ENCODE peak calls at places on chromosomes 12 and 14, in six cellular contexts. One of them, this sample, is unnamed.

GRCh38 chr14:70086685-70087379 is 101.9 kb downstream of the SLC8A3 start:
- DNase-seq in Panc1: no peak
- DNase-seq in astrocyte of the cerebellum: peak; percentile 36
- DNase-seq in lower leg skin: no peak
- DNase-seq in CD8-positive, alpha-beta memory T cell: no peak
- DNase-seq in AG10803: peak; percentile 47
- DNase-seq in this sample: no peak

GRCh38 chr12:3124917-3125316 is 47.7 kb downstream of the TSPAN9 start:
- DNase-seq in Panc1: no peak
- DNase-seq in astrocyte of the cerebellum: no peak
- DNase-seq in lower leg skin: no peak
- DNase-seq in CD8-positive, alpha-beta memory T cell: no peak
- DNase-seq in AG10803: no peak
- DNase-seq in this sample: no peak

GRCh38 chr12:43676183-43676813 is 82.3 kb downstream of the PUS7L start:
- DNase-seq in Panc1: peak; percentile 25
- DNase-seq in astrocyte of the cerebellum: no peak
- DNase-seq in lower leg skin: no peak
- DNase-seq in CD8-positive, alpha-beta memory T cell: no peak
- DNase-seq in AG10803: no peak
- DNase-seq in this sample: peak; percentile 24

GRCh38 chr14:93970589-93970966 is 5.8 kb downstream of the ASB2 start:
- DNase-seq in Panc1: no peak
- DNase-seq in astrocyte of the cerebellum: no peak
- DNase-seq in lower leg skin: no peak
- DNase-seq in CD8-positive, alpha-beta memory T cell: peak; percentile 51
- DNase-seq in AG10803: no peak
- DNase-seq in this sample: peak; percentile 79

GRCh38 chr14:99728981-99729451 is 44.9 kb downstream of the CYP46A1 start:
- DNase-seq in Panc1: no peak
- DNase-seq in astrocyte of the cerebellum: no peak
- DNase-seq in lower leg skin: no peak
- DNase-seq in CD8-positive, alpha-beta memory T cell: no peak
- DNase-seq in AG10803: no peak
- DNase-seq in this sample: no peak

GRCh38 chr12:14256139-14256538 is 109.3 kb upstream of the ATF7IP start:
- DNase-seq in Panc1: no peak
- DNase-seq in astrocyte of the cerebellum: no peak
- DNase-seq in lower leg skin: no peak
- DNase-seq in CD8-positive, alpha-beta memory T cell: peak; percentile 52
- DNase-seq in AG10803: peak; percentile 48
- DNase-seq in this sample: no peak

GRCh38 chr12:99039367-99040120 is 394.5 kb downstream of the APAF1 start:
- DNase-seq in Panc1: no peak
- DNase-seq in astrocyte of the cerebellum: no peak
- DNase-seq in lower leg skin: no peak
- DNase-seq in CD8-positive, alpha-beta memory T cell: no peak
- DNase-seq in AG10803: no peak
- DNase-seq in this sample: no peak

GRCh38 chr12:128617304-128617833 is 206.4 kb downstream of the SLC15A4 start:
- DNase-seq in Panc1: no peak
- DNase-seq in astrocyte of the cerebellum: no peak
- DNase-seq in lower leg skin: no peak
- DNase-seq in CD8-positive, alpha-beta memory T cell: no peak
- DNase-seq in AG10803: no peak
- DNase-seq in this sample: no peak

GRCh38 chr12:5912011-5912410 is 33.0 kb downstream of the ANO2 start:
- DNase-seq in Panc1: no peak
- DNase-seq in astrocyte of the cerebellum: no peak
- DNase-seq in lower leg skin: no peak
- DNase-seq in CD8-positive, alpha-beta memory T cell: no peak
- DNase-seq in AG10803: no peak
- DNase-seq in this sample: peak; percentile 11

GRCh38 chr14:31950760-31951637 is 126.1 kb upstream of the ARHGAP5 start:
- DNase-seq in Panc1: no peak
- DNase-seq in astrocyte of the cerebellum: peak; percentile 40
- DNase-seq in lower leg skin: peak; percentile 51
- DNase-seq in CD8-positive, alpha-beta memory T cell: no peak
- DNase-seq in AG10803: peak; percentile 39
- DNase-seq in this sample: peak; percentile 75

GRCh38 chr12:95790912-95791849 is 617 bp upstream of the NTN4 start:
- DNase-seq in Panc1: no peak
- DNase-seq in astrocyte of the cerebellum: no peak
- DNase-seq in lower leg skin: no peak
- DNase-seq in CD8-positive, alpha-beta memory T cell: peak; percentile 28
- DNase-seq in AG10803: no peak
- DNase-seq in this sample: peak; percentile 65

GRCh38 chr12:88207921-88208640 is 66.0 kb downstream of the TMTC3 start:
- DNase-seq in Panc1: no peak
- DNase-seq in astrocyte of the cerebellum: no peak
- DNase-seq in lower leg skin: no peak
- DNase-seq in CD8-positive, alpha-beta memory T cell: no peak
- DNase-seq in AG10803: peak; percentile 90
- DNase-seq in this sample: no peak

DNA sequence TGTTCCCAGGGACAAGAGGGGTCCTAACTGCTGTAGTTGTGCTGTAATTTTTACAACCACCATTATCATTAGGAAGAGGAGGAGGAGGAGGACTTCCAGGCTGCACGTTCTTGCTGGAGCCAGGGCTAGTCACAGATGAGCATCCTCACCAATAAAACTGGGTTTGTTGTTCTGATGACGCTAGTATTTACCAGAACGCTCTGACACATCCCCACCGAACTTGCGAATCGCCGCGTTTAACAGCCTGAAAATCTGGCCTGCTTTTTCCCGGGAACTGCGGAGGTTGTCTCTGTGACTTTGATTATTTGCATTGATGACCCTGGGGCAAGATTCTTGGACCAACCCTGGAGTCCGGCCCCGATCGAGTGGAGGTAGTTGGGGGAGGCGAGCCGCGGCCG is 10.2 kb downstream of the TBX5 start:
- DNase-seq in Panc1: no peak
- DNase-seq in astrocyte of the cerebellum: no peak
- DNase-seq in lower leg skin: no peak
- DNase-seq in CD8-positive, alpha-beta memory T cell: no peak
- DNase-seq in AG10803: no peak
- DNase-seq in this sample: no peak
- H3K4me3 ChIP-seq in Panc1: no peak overlapping the region
- H3K4me3 ChIP-seq in astrocyte of the cerebellum: no peak overlapping the region
- H3K4me3 ChIP-seq in lower leg skin: no peak overlapping the region
- H3K4me3 ChIP-seq in CD8-positive, alpha-beta memory T cell: no peak overlapping the region
- H3K4me3 ChIP-seq in AG10803: no peak overlapping the region
- H3K4me3 ChIP-seq in this sample: no peak overlapping the region

GRCh38 chr12:49543914-49544815 is 5.3 kb downstream of the KCNH3 start:
- DNase-seq in Panc1: no peak
- DNase-seq in astrocyte of the cerebellum: no peak
- DNase-seq in lower leg skin: no peak
- DNase-seq in CD8-positive, alpha-beta memory T cell: no peak
- DNase-seq in AG10803: no peak
- DNase-seq in this sample: peak; percentile 83
- H3K4me3 ChIP-seq in Panc1: no peak overlapping the region
- H3K4me3 ChIP-seq in astrocyte of the cerebellum: no peak overlapping the region
- H3K4me3 ChIP-seq in lower leg skin: no peak overlapping the region
- H3K4me3 ChIP-seq in CD8-positive, alpha-beta memory T cell: no peak overlapping the region
- H3K4me3 ChIP-seq in AG10803: no peak overlapping the region
- H3K4me3 ChIP-seq in this sample: peak overlapping the region; percentile 35

GRCh38 chr12:25421651-25422150 is 131.4 kb downstream of the LMNTD1 start:
- DNase-seq in Panc1: no peak
- DNase-seq in astrocyte of the cerebellum: no peak
- DNase-seq in lower leg skin: no peak
- DNase-seq in CD8-positive, alpha-beta memory T cell: no peak
- DNase-seq in AG10803: no peak
- DNase-seq in this sample: no peak
- H3K4me3 ChIP-seq in Panc1: no peak overlapping the region
- H3K4me3 ChIP-seq in astrocyte of the cerebellum: no peak overlapping the region
- H3K4me3 ChIP-seq in lower leg skin: no peak overlapping the region
- H3K4me3 ChIP-seq in CD8-positive, alpha-beta memory T cell: no peak overlapping the region
- H3K4me3 ChIP-seq in AG10803: no peak overlapping the region
- H3K4me3 ChIP-seq in this sample: no peak overlapping the region

GRCh38 chr14:90398841-90399540 is 2.2 kb downstream of the CALM1 start:
- DNase-seq in Panc1: no peak
- DNase-seq in astrocyte of the cerebellum: no peak
- DNase-seq in lower leg skin: no peak
- DNase-seq in CD8-positive, alpha-beta memory T cell: no peak
- DNase-seq in AG10803: no peak
- DNase-seq in this sample: no peak

GRCh38 chr14:90400904-90401561 is 4.2 kb downstream of the CALM1 start:
- DNase-seq in Panc1: no peak
- DNase-seq in astrocyte of the cerebellum: no peak
- DNase-seq in lower leg skin: no peak
- DNase-seq in CD8-positive, alpha-beta memory T cell: no peak
- DNase-seq in AG10803: no peak
- DNase-seq in this sample: no peak

GRCh38 chr14:90397401-90398314 is 829 bp downstream of the CALM1 start:
- DNase-seq in Panc1: no peak
- DNase-seq in astrocyte of the cerebellum: no peak
- DNase-seq in lower leg skin: peak; percentile 31
- DNase-seq in CD8-positive, alpha-beta memory T cell: peak; percentile 67
- DNase-seq in AG10803: peak; percentile 30
- DNase-seq in this sample: peak; percentile 87

GRCh38 chr14:90398315-90398811 is 1.5 kb downstream of the CALM1 start:
- DNase-seq in Panc1: no peak
- DNase-seq in astrocyte of the cerebellum: no peak
- DNase-seq in lower leg skin: peak; percentile 46
- DNase-seq in CD8-positive, alpha-beta memory T cell: peak; percentile 81
- DNase-seq in AG10803: no peak
- DNase-seq in this sample: no peak

GRCh38 chr14:90399541-90400444 is 3.0 kb downstream of the CALM1 start:
- DNase-seq in Panc1: peak; percentile 73
- DNase-seq in astrocyte of the cerebellum: peak; percentile 85
- DNase-seq in lower leg skin: peak; percentile 91
- DNase-seq in CD8-positive, alpha-beta memory T cell: peak; percentile 84
- DNase-seq in AG10803: peak; percentile 91
- DNase-seq in this sample: peak; percentile 92
- H3K4me3 ChIP-seq in Panc1: peak overlapping the region; percentile 82
- H3K4me3 ChIP-seq in astrocyte of the cerebellum: peak overlapping the region; percentile 93
- H3K4me3 ChIP-seq in lower leg skin: no peak overlapping the region
- H3K4me3 ChIP-seq in CD8-positive, alpha-beta memory T cell: peak overlapping the region; percentile 72
- H3K4me3 ChIP-seq in AG10803: peak overlapping the region; percentile 96
- H3K4me3 ChIP-seq in this sample: no peak overlapping the region

GRCh38 chr12:1917172-1918070 is 1.0 kb downstream of the CACNA2D4 start:
- DNase-seq in Panc1: no peak
- DNase-seq in astrocyte of the cerebellum: no peak
- DNase-seq in lower leg skin: no peak
- DNase-seq in CD8-positive, alpha-beta memory T cell: no peak
- DNase-seq in AG10803: no peak
- DNase-seq in this sample: peak; percentile 27
- H3K4me3 ChIP-seq in Panc1: no peak overlapping the region
- H3K4me3 ChIP-seq in astrocyte of the cerebellum: no peak overlapping the region
- H3K4me3 ChIP-seq in lower leg skin: no peak overlapping the region
- H3K4me3 ChIP-seq in CD8-positive, alpha-beta memory T cell: no peak overlapping the region
- H3K4me3 ChIP-seq in AG10803: no peak overlapping the region
- H3K4me3 ChIP-seq in this sample: no peak overlapping the region

GRCh38 chr14:22871962-22872832 is 657 bp downstream of the LRP10 start:
- DNase-seq in Panc1: no peak
- DNase-seq in astrocyte of the cerebellum: peak; percentile 62
- DNase-seq in lower leg skin: peak; percentile 87
- DNase-seq in CD8-positive, alpha-beta memory T cell: peak; percentile 71
- DNase-seq in AG10803: peak; percentile 76
- DNase-seq in this sample: peak; percentile 94

GRCh38 chr14:22866874-22867273 is 4.7 kb upstream of the LRP10 start:
- DNase-seq in Panc1: no peak
- DNase-seq in astrocyte of the cerebellum: no peak
- DNase-seq in lower leg skin: no peak
- DNase-seq in CD8-positive, alpha-beta memory T cell: no peak
- DNase-seq in AG10803: no peak
- DNase-seq in this sample: no peak

GRCh38 chr14:22871200-22871961 is at the start of gene LRP10:
- DNase-seq in Panc1: peak; percentile 86
- DNase-seq in astrocyte of the cerebellum: no peak
- DNase-seq in lower leg skin: peak; percentile 94
- DNase-seq in CD8-positive, alpha-beta memory T cell: peak; percentile 75
- DNase-seq in AG10803: peak; percentile 83
- DNase-seq in this sample: peak; percentile 98

GRCh38 chr14:22872833-22873520 is 1.4 kb downstream of the LRP10 start:
- DNase-seq in Panc1: no peak
- DNase-seq in astrocyte of the cerebellum: no peak
- DNase-seq in lower leg skin: no peak
- DNase-seq in CD8-positive, alpha-beta memory T cell: no peak
- DNase-seq in AG10803: peak; percentile 19
- DNase-seq in this sample: no peak

GRCh38 chr14:22870811-22871199 is 735 bp upstream of the LRP10 start:
- DNase-seq in Panc1: no peak
- DNase-seq in astrocyte of the cerebellum: no peak
- DNase-seq in lower leg skin: no peak
- DNase-seq in CD8-positive, alpha-beta memory T cell: no peak
- DNase-seq in AG10803: no peak
- DNase-seq in this sample: no peak
- H3K4me3 ChIP-seq in Panc1: peak overlapping the region; percentile 84
- H3K4me3 ChIP-seq in astrocyte of the cerebellum: peak overlapping the region; percentile 87
- H3K4me3 ChIP-seq in lower leg skin: no peak overlapping the region
- H3K4me3 ChIP-seq in CD8-positive, alpha-beta memory T cell: peak overlapping the region; percentile 84
- H3K4me3 ChIP-seq in AG10803: peak overlapping the region; percentile 82
- H3K4me3 ChIP-seq in this sample: peak overlapping the region; percentile 86

DNA sequence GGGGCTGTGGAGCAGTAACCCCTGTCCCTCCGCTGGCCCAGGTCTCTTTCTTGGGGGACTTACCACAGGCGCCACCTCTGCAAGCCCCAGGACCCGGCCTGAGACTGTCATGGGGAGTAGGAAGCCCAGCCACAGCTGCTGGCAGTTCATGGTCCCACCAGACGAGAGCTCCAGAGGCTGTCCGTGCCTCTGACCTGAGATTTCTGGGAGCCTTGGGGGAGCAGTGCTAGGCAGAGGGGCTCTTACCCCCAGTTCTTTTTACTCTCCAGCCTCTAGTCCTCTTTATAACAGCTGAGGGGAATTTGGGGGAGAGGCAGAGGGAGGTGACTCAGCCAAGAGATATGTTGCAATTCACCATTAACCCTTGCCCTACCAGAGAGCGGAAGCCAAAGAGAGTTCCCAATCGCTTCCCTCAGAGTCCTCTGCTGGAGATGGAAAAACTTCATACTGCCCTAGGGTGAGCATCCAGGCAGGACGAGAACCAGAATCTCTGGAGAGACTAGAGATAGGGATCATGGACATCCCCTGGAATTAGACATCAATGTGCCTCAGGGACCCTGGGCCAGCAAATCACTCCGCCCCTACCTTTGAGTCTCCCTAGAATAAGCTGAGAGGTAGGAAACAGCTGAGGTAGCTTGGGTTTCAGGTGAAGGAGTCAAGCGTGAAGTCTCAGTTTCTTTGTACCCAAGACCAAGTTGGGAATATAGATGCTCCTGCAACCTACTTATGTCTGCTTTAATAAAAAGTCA is at the start of gene MMP19:
- DNase-seq in Panc1: no peak
- DNase-seq in astrocyte of the cerebellum: peak; percentile 41
- DNase-seq in lower leg skin: no peak
- DNase-seq in CD8-positive, alpha-beta memory T cell: no peak
- DNase-seq in AG10803: peak; percentile 79
- DNase-seq in this sample: peak; percentile 70
- H3K4me3 ChIP-seq in Panc1: no peak within 1 kb of the TSS
- H3K4me3 ChIP-seq in astrocyte of the cerebellum: peak within 1 kb of the TSS; percentile 47
- H3K4me3 ChIP-seq in lower leg skin: peak within 1 kb of the TSS; percentile 19
- H3K4me3 ChIP-seq in CD8-positive, alpha-beta memory T cell: no peak within 1 kb of the TSS
- H3K4me3 ChIP-seq in AG10803: peak within 1 kb of the TSS; percentile 88
- H3K4me3 ChIP-seq in this sample: peak within 1 kb of the TSS; percentile 12